ENCODE peak calls at places on chromosome 6, in nine cellular contexts. G is transverse colon; Q is cardiac muscle cell; X is CD8-positive, alpha-beta T cell; H is adrenal gland; E is endothelial cell of umbilical vein; N is left lung; L is BJ; B is IMR-90. J is an unnamed sample.
A peak's percentile ranks its signal among the peaks of the same experiment; 100 is the strongest.

GRCh38 chr6:127457444-127458064 is 1.6 kb downstream of the KIAA0408 start:
- DNase-seq in N (no peak), B (peak; percentile 81), X (no peak), H (no peak), L (peak; percentile 42), Q (no peak), E (no peak), G (no peak), J (peak; percentile 75)

GRCh38 chr6:41770381-41771057 is 9.2 kb downstream of the FRS3 start:
- DNase-seq in H (no peak), X (no peak), Q (no peak), B (no peak), N (no peak), L (no peak), E (no peak), G (no peak), J (no peak)

GRCh38 chr6:118768904-118769325 is 117.5 kb upstream of the CEP85L start:
- DNase-seq in N (no peak), Q (no peak), L (no peak), H (no peak), B (no peak), X (peak; percentile 2), E (no peak), G (no peak), J (peak; percentile 86)

GRCh38 chr6:44776344-44776743 is 388.8 kb downstream of the CDC5L start:
- DNase-seq in Q (no peak), L (no peak), H (no peak), N (no peak), X (no peak), G (no peak), B (no peak), E (no peak), J (no peak)

GRCh38 chr6:10395171-10395945 is 19.5 kb downstream of the TFAP2A start:
- DNase-seq in B (no peak), Q (no peak), X (no peak), N (no peak), L (no peak), E (no peak), G (no peak), H (no peak), J (peak; percentile 29)

GRCh38 chr6:29071831-29072723 is 15.0 kb downstream of the OR2B3 start:
- DNase-seq in Q (peak; percentile 53), E (peak; percentile 25), N (peak; percentile 13), X (no peak), B (no peak), L (no peak), H (peak; percentile 23), G (peak; percentile 8), J (peak; percentile 46)

GRCh38 chr6:4316867-4317400 is 181.6 kb upstream of the ECI2 start:
- DNase-seq in H (peak; percentile 54), L (peak; percentile 65), G (peak; percentile 71), N (no peak), X (no peak), B (peak; percentile 90), Q (no peak), E (peak; percentile 91), J (peak; percentile 95)

GRCh38 chr6:35385457-35386202 is 43.3 kb downstream of the PPARD start:
- DNase-seq in H (no peak), Q (no peak), N (no peak), B (no peak), G (peak; percentile 26), E (no peak), X (no peak), L (no peak), J (no peak)

GRCh38 chr6:127518212-127518709 is 874 bp downstream of the MTCL3 start:
- DNase-seq in B (no peak), G (no peak), Q (no peak), E (no peak), L (no peak), X (no peak), N (no peak), H (no peak), J (no peak)

GRCh38 chr6:64998173-64998572 is 708.9 kb downstream of the EYS start:
- DNase-seq in L (no peak), E (no peak), Q (no peak), G (no peak), N (no peak), H (no peak), B (no peak), X (no peak), J (no peak)

GRCh38 chr6:165584541-165584940 is 78.5 kb downstream of the PDE10A start:
- DNase-seq in Q (no peak), G (no peak), L (no peak), N (no peak), E (no peak), H (no peak), X (no peak), B (no peak), J (no peak)

GRCh38 chr6:70507166-70507565 is 59.6 kb upstream of the SDHAF4 start:
- DNase-seq in E (peak; percentile 17), L (no peak), N (no peak), G (no peak), Q (no peak), H (no peak), X (no peak), B (no peak), J (no peak)

GRCh38 chr6:13575377-13575775 is 975 bp downstream of the SIRT5 start:
- DNase-seq in Q (no peak), N (no peak), E (no peak), L (no peak), H (no peak), G (no peak), B (no peak), X (no peak), J (no peak)
- H3K4me3 ChIP-seq in Q (peak overlapping the region; percentile 61), N (peak overlapping the region; percentile 86), E (no peak overlapping the region), L (peak overlapping the region; percentile 90), H (peak overlapping the region; percentile 83), G (peak overlapping the region; percentile 84), B (peak overlapping the region; percentile 76), X (peak overlapping the region; percentile 93), J (peak overlapping the region; percentile 86)

GRCh38 chr6:170545405-170545804 is 7.7 kb downstream of the PSMB1 start:
- DNase-seq in E (no peak), B (peak; percentile 93), L (no peak), H (no peak), Q (no peak), X (no peak), G (no peak), N (no peak), J (no peak)
- H3K36me3 ChIP-seq in E (peaks cover 33% of the 10 kb centered on the region), B (peaks cover 34% of the 10 kb centered on the region), L (peaks cover 19% of the 10 kb centered on the region), H (no peaks in the 10 kb centered on the region), Q (peaks cover 57% of the 10 kb centered on the region), X (peaks cover 46% of the 10 kb centered on the region), G (peaks cover 76% of the 10 kb centered on the region), N (peaks cover 94% of the 10 kb centered on the region), J (peaks cover 22% of the 10 kb centered on the region)

DNA sequence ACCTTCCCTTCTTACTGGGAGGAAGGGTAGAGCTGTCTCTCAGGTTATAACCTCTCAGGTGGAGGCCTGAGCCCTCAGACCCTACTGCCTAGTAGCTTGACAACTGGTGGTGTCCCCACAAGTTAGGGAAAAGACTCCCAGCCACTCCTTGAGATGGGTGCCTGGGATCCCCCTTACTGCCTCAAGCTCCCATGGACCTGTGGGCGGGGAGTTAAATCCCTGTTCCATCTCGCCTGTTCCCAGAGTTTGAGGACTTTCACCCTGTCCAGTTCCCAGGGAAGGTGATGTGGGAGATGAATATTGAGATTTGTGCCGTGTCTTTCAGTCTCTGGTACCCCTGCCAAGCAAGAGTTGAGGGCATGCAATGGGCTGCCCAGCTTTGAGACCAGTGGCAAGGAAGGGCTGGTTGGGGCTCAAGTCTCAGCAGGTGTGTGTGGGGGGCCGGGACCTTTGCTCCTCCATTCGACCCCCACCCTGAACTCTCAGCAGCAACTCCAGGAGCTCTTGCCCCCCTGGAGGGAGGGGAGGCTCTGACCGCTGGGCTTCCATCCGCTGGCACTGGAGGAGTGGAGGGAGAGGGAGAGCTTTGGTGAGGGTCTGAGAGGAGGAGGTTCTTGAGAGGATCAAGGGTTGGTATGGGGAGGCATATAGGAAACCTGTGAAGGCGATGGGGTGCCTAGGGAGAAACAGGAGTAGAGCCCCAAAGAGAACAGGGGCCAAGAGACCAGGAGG is 1.1 kb upstream of the PBX2 start:
- DNase-seq in X (no peak), E (no peak), L (no peak), Q (no peak), B (no peak), H (no peak), G (no peak), N (no peak), J (no peak)
- TF ChIP-seq CTCF in X (no peak), E (no peak), L (no peak), Q (no peak), B (no peak), H (no peak), G (no peak), N (no peak), J (no peak)

GRCh38 chr6:63352587-63353281 is 33.0 kb upstream of the LGSN start:
- DNase-seq in X (no peak), Q (peak; percentile 54), H (peak; percentile 62), B (peak; percentile 49), E (peak; percentile 27), G (peak; percentile 37), L (no peak), N (no peak), J (peak; percentile 47)
- H3K4me3 ChIP-seq in X (no peak overlapping the region), Q (no peak overlapping the region), H (no peak overlapping the region), B (no peak overlapping the region), E (no peak overlapping the region), G (no peak overlapping the region), L (no peak overlapping the region), N (peak overlapping the region; percentile 16), J (no peak overlapping the region)

DNA sequence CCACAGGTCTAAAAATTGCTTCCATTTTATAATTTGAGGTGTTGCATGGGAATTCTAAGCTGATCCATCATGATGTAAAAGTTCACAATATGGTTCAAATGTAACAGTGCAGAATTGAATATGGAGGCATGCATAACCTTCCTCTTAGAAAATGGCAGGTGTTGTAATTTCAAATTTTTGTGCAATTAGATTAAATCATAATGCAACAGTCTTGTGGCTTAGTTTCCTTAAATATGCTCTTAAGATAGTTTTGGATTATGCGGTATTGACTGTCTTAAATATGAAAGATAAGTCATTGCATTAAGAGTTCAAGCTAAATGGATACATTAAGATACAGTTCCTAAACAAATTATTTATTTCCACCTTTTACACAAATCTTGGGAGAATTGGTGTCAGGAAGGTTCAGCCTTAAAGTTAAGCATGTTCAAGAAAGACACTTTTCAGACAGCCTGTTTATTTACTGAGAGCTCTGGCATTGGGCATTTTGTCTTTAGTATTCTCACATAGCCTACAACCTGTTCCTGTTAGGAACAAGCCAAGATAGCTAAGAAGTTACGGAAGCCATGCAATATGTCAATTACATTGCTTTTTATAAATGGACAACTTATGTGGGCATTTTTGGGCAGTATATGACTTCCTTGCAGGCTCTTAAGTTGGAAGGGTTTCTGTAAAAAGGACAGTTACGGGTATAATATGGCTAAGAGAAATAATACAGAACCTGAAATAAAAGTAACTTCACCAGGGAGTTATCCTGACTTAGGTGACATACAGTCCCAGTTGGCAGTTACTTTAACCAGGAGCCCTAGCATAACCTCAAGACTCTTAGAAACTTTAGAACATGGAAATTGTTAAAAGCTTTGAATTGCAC is 9.3 kb downstream of the SRSF3 start:
- DNase-seq in H (no peak), L (no peak), B (no peak), X (no peak), N (no peak), Q (no peak), G (no peak), E (no peak), J (no peak)
- H3K36me3 ChIP-seq in H (no peaks in the 10 kb centered on the region), L (peaks cover 43% of the 10 kb centered on the region), B (peaks cover 74% of the 10 kb centered on the region), X (peaks cover 85% of the 10 kb centered on the region), N (peaks cover 100% of the 10 kb centered on the region), Q (peaks cover 88% of the 10 kb centered on the region), G (peaks cover 70% of the 10 kb centered on the region), E (peaks cover 81% of the 10 kb centered on the region), J (peaks cover 26% of the 10 kb centered on the region)

GRCh38 chr6:27809939-27810767 is 102.0 kb downstream of the OR2B2 start:
- DNase-seq in N (peak; percentile 87), X (peak; percentile 66), H (peak; percentile 84), Q (peak; percentile 93), E (peak; percentile 99), G (peak; percentile 89), L (peak; percentile 92), B (peak; percentile 98), J (peak; percentile 96)
- TF ChIP-seq CTCF in N (no peak), X (no peak), H (no peak), Q (peak; percentile 21), E (no peak), G (no peak), L (peak; percentile 28), B (peak; percentile 16), J (peak; percentile 26)